ENCODE peak calls at places on chromosome 17, in six cellular contexts. One of them, this sample, is unnamed.

GRCh38 chr17:8150194-8151119 is 1.7 kb downstream of the PER1 start:
- DNase-seq in A549: no peak
- DNase-seq in sigmoid colon: peak
- DNase-seq in adrenal gland: peak
- DNase-seq in esophagus squamous epithelium: no peak
- DNase-seq in Peyer's patch: no peak
- DNase-seq in this sample: no peak

GRCh38 chr17:30954046-30954805 is 16.6 kb upstream of the RNF135 start:
- DNase-seq in A549: no peak
- DNase-seq in sigmoid colon: peak
- DNase-seq in adrenal gland: no peak
- DNase-seq in esophagus squamous epithelium: no peak
- DNase-seq in Peyer's patch: no peak
- DNase-seq in this sample: no peak

GRCh38 chr17:78130439-78131101 is at the start of gene TMC8:
- DNase-seq in A549: no peak
- DNase-seq in sigmoid colon: no peak
- DNase-seq in adrenal gland: no peak
- DNase-seq in esophagus squamous epithelium: no peak
- DNase-seq in Peyer's patch: peak
- DNase-seq in this sample: no peak

GRCh38 chr17:31900877-31901276 is 631 bp downstream of the UTP6 start:
- DNase-seq in A549: peak
- DNase-seq in sigmoid colon: no peak
- DNase-seq in adrenal gland: no peak
- DNase-seq in esophagus squamous epithelium: no peak
- DNase-seq in Peyer's patch: no peak
- DNase-seq in this sample: no peak

GRCh38 chr17:37490638-37491614 is 1.2 kb downstream of the DUSP14 start:
- DNase-seq in A549: peak
- DNase-seq in sigmoid colon: peak
- DNase-seq in adrenal gland: peak
- DNase-seq in esophagus squamous epithelium: no peak
- DNase-seq in Peyer's patch: no peak
- DNase-seq in this sample: peak

GRCh38 chr17:29590261-29590978 is 972 bp upstream of the GIT1 start:
- DNase-seq in A549: peak
- DNase-seq in sigmoid colon: peak
- DNase-seq in adrenal gland: peak
- DNase-seq in esophagus squamous epithelium: no peak
- DNase-seq in Peyer's patch: no peak
- DNase-seq in this sample: peak

GRCh38 chr17:76781056-76781982 is 43.4 kb downstream of the MFSD11 start:
- DNase-seq in A549: no peak
- DNase-seq in sigmoid colon: no peak
- DNase-seq in adrenal gland: no peak
- DNase-seq in esophagus squamous epithelium: no peak
- DNase-seq in Peyer's patch: no peak
- DNase-seq in this sample: no peak

GRCh38 chr17:74452841-74453661 is 13.4 kb upstream of the CD300A start:
- DNase-seq in A549: no peak
- DNase-seq in sigmoid colon: no peak
- DNase-seq in adrenal gland: no peak
- DNase-seq in esophagus squamous epithelium: no peak
- DNase-seq in Peyer's patch: no peak
- DNase-seq in this sample: no peak

GRCh38 chr17:4154201-4154600 is 11.2 kb downstream of the CYB5D2 start:
- DNase-seq in A549: no peak
- DNase-seq in sigmoid colon: no peak
- DNase-seq in adrenal gland: no peak
- DNase-seq in esophagus squamous epithelium: no peak
- DNase-seq in Peyer's patch: no peak
- DNase-seq in this sample: no peak

GRCh38 chr17:30035369-30035768 is 81.2 kb upstream of the NSRP1 start:
- DNase-seq in A549: no peak
- DNase-seq in sigmoid colon: no peak
- DNase-seq in adrenal gland: no peak
- DNase-seq in esophagus squamous epithelium: no peak
- DNase-seq in Peyer's patch: no peak
- DNase-seq in this sample: no peak

GRCh38 chr17:81365601-81366585 is 29.4 kb upstream of the BAHCC1 start:
- DNase-seq in A549: no peak
- DNase-seq in sigmoid colon: peak
- DNase-seq in adrenal gland: peak
- DNase-seq in esophagus squamous epithelium: no peak
- DNase-seq in Peyer's patch: peak
- DNase-seq in this sample: no peak

GRCh38 chr17:8837438-8838075 is 29.9 kb downstream of the PIK3R6 start:
- DNase-seq in A549: no peak
- DNase-seq in sigmoid colon: peak
- DNase-seq in adrenal gland: no peak
- DNase-seq in esophagus squamous epithelium: no peak
- DNase-seq in Peyer's patch: peak
- DNase-seq in this sample: no peak

GRCh38 chr17:49519781-49520180 is 24.7 kb downstream of the NGFR start:
- DNase-seq in A549: no peak
- DNase-seq in sigmoid colon: no peak
- DNase-seq in adrenal gland: no peak
- DNase-seq in esophagus squamous epithelium: no peak
- DNase-seq in Peyer's patch: peak
- DNase-seq in this sample: no peak

GRCh38 chr17:66345264-66345663 is 42.9 kb downstream of the PRKCA start:
- DNase-seq in A549: no peak
- DNase-seq in sigmoid colon: no peak
- DNase-seq in adrenal gland: no peak
- DNase-seq in esophagus squamous epithelium: no peak
- DNase-seq in Peyer's patch: no peak
- DNase-seq in this sample: no peak

GRCh38 chr17:74444406-74444805 is 12.5 kb downstream of the GPRC5C start:
- DNase-seq in A549: no peak
- DNase-seq in sigmoid colon: peak
- DNase-seq in adrenal gland: peak
- DNase-seq in esophagus squamous epithelium: no peak
- DNase-seq in Peyer's patch: peak
- DNase-seq in this sample: no peak

GRCh38 chr17:59423137-59423703 is 91.8 kb downstream of the YPEL2 start:
- DNase-seq in A549: peak
- DNase-seq in sigmoid colon: peak
- DNase-seq in adrenal gland: peak
- DNase-seq in esophagus squamous epithelium: no peak
- DNase-seq in Peyer's patch: no peak
- DNase-seq in this sample: peak

GRCh38 chr17:57375770-57376181 is 119.5 kb downstream of the MSI2 start:
- DNase-seq in A549: no peak
- DNase-seq in sigmoid colon: no peak
- DNase-seq in adrenal gland: no peak
- DNase-seq in esophagus squamous epithelium: no peak
- DNase-seq in Peyer's patch: no peak
- DNase-seq in this sample: no peak

GRCh38 chr17:67585077-67585602 is 132.6 kb upstream of the NOL11 start:
- DNase-seq in A549: no peak
- DNase-seq in sigmoid colon: no peak
- DNase-seq in adrenal gland: no peak
- DNase-seq in esophagus squamous epithelium: no peak
- DNase-seq in Peyer's patch: no peak
- DNase-seq in this sample: no peak

GRCh38 chr17:73591278-73592078 is 52.8 kb downstream of the SDK2 start:
- DNase-seq in A549: no peak
- DNase-seq in sigmoid colon: no peak
- DNase-seq in adrenal gland: no peak
- DNase-seq in esophagus squamous epithelium: no peak
- DNase-seq in Peyer's patch: peak
- DNase-seq in this sample: no peak

GRCh38 chr17:31508310-31509094 is 117.0 kb downstream of the RAB11FIP4 start:
- DNase-seq in A549: peak
- DNase-seq in sigmoid colon: no peak
- DNase-seq in adrenal gland: peak
- DNase-seq in esophagus squamous epithelium: no peak
- DNase-seq in Peyer's patch: peak
- DNase-seq in this sample: no peak

GRCh38 chr17:76734080-76734840 is 2.9 kb downstream of the SRSF2 start:
- DNase-seq in A549: no peak
- DNase-seq in sigmoid colon: no peak
- DNase-seq in adrenal gland: no peak
- DNase-seq in esophagus squamous epithelium: no peak
- DNase-seq in Peyer's patch: no peak
- DNase-seq in this sample: no peak

GRCh38 chr17:57604771-57605733 is 140.0 kb downstream of the CCDC182 start:
- DNase-seq in A549: no peak
- DNase-seq in sigmoid colon: peak
- DNase-seq in adrenal gland: peak
- DNase-seq in esophagus squamous epithelium: no peak
- DNase-seq in Peyer's patch: peak
- DNase-seq in this sample: no peak

GRCh38 chr17:65287040-65287439 is 149.9 kb downstream of the RGS9 start:
- DNase-seq in A549: no peak
- DNase-seq in sigmoid colon: no peak
- DNase-seq in adrenal gland: no peak
- DNase-seq in esophagus squamous epithelium: no peak
- DNase-seq in Peyer's patch: no peak
- DNase-seq in this sample: no peak

GRCh38 chr17:74922172-74922571 is 883 bp downstream of the USH1G start:
- DNase-seq in A549: no peak
- DNase-seq in sigmoid colon: no peak
- DNase-seq in adrenal gland: no peak
- DNase-seq in esophagus squamous epithelium: no peak
- DNase-seq in Peyer's patch: no peak
- DNase-seq in this sample: no peak

GRCh38 chr17:8475227-8475626 is 39.5 kb downstream of the NDEL1 start:
- DNase-seq in A549: no peak
- DNase-seq in sigmoid colon: no peak
- DNase-seq in adrenal gland: no peak
- DNase-seq in esophagus squamous epithelium: no peak
- DNase-seq in Peyer's patch: peak
- DNase-seq in this sample: no peak

GRCh38 chr17:29560306-29560705 is 6.5 kb downstream of the ABHD15 start:
- DNase-seq in A549: no peak
- DNase-seq in sigmoid colon: no peak
- DNase-seq in adrenal gland: no peak
- DNase-seq in esophagus squamous epithelium: no peak
- DNase-seq in Peyer's patch: peak
- DNase-seq in this sample: no peak

GRCh38 chr17:65688307-65688706 is 126.9 kb upstream of the AXIN2 start:
- DNase-seq in A549: no peak
- DNase-seq in sigmoid colon: no peak
- DNase-seq in adrenal gland: no peak
- DNase-seq in esophagus squamous epithelium: no peak
- DNase-seq in Peyer's patch: no peak
- DNase-seq in this sample: no peak

GRCh38 chr17:55418369-55419268 is 3.0 kb downstream of the MMD start:
- DNase-seq in A549: no peak
- DNase-seq in sigmoid colon: no peak
- DNase-seq in adrenal gland: no peak
- DNase-seq in esophagus squamous epithelium: no peak
- DNase-seq in Peyer's patch: no peak
- DNase-seq in this sample: no peak

GRCh38 chr17:55423535-55423934 is 1.9 kb upstream of the MMD start:
- DNase-seq in A549: no peak
- DNase-seq in sigmoid colon: no peak
- DNase-seq in adrenal gland: no peak
- DNase-seq in esophagus squamous epithelium: no peak
- DNase-seq in Peyer's patch: no peak
- DNase-seq in this sample: no peak

GRCh38 chr17:55420067-55420775 is 1.4 kb downstream of the MMD start:
- DNase-seq in A549: no peak
- DNase-seq in sigmoid colon: no peak
- DNase-seq in adrenal gland: no peak
- DNase-seq in esophagus squamous epithelium: no peak
- DNase-seq in Peyer's patch: peak
- DNase-seq in this sample: no peak

GRCh38 chr17:55420776-55421178 is 858 bp downstream of the MMD start:
- DNase-seq in A549: peak
- DNase-seq in sigmoid colon: peak
- DNase-seq in adrenal gland: peak
- DNase-seq in esophagus squamous epithelium: no peak
- DNase-seq in Peyer's patch: peak
- DNase-seq in this sample: no peak

GRCh38 chr17:55421179-55421934 is at the start of gene MMD:
- DNase-seq in A549: peak
- DNase-seq in sigmoid colon: peak
- DNase-seq in adrenal gland: peak
- DNase-seq in esophagus squamous epithelium: no peak
- DNase-seq in Peyer's patch: peak
- DNase-seq in this sample: peak
- TF ChIP-seq POLR2A in A549: peak
- TF ChIP-seq POLR2A in sigmoid colon: peak
- TF ChIP-seq POLR2A in adrenal gland: no peak
- TF ChIP-seq POLR2A in esophagus squamous epithelium: no peak
- TF ChIP-seq POLR2A in Peyer's patch: peak
- TF ChIP-seq POLR2A in this sample: no peak

DNA sequence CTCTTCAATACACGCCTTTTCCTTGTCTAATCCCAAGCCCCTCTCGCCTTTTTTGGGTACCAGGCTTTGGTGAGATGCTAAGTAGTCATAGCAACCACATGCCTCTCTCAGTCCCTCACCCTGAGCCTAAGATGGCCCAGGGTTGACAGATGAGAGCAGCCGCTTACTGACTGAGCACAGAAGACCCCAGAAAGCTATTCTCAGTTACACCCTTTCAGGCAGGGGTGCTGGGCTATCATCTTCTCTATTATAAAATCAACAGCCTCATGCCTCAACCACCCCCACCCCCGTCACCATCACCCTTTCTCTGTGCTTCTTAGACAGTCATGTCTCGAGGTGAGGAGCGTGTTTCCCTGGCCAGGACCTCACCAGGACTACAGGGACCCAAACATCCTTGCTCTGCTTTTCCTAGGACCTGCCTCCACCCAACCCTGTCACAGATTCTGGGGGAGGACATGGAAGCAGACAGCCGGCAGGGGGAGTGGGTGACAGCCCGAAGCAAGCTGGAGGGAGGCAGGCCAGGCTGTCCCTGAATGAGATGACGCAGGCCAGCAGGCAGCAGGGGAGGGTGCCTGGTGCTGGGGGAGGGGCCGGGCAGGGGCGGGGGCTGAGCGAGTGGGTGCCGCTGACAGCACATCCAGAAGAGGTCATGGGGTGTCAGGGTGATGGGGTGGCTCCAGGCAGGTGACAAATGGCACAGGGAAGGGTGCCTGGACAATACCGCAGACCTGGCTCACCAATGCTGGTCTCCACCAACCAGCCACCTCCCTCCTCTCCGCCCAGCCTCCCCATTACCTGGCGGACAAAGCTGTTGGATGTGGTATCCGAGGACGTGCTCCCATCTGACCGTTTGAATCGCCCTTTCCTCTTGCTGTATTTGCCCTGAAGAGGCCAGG is 3.1 kb downstream of the CACNB1 start:
- DNase-seq in A549: peak
- DNase-seq in sigmoid colon: peak
- DNase-seq in adrenal gland: peak
- DNase-seq in esophagus squamous epithelium: no peak
- DNase-seq in Peyer's patch: no peak
- DNase-seq in this sample: no peak
- TF ChIP-seq POLR2A in A549: no peak
- TF ChIP-seq POLR2A in sigmoid colon: no peak
- TF ChIP-seq POLR2A in adrenal gland: no peak
- TF ChIP-seq POLR2A in esophagus squamous epithelium: no peak
- TF ChIP-seq POLR2A in Peyer's patch: no peak
- TF ChIP-seq POLR2A in this sample: no peak

GRCh38 chr17:1491406-1492248 is 859 bp downstream of the MYO1C start:
- DNase-seq in A549: peak
- DNase-seq in sigmoid colon: peak
- DNase-seq in adrenal gland: peak
- DNase-seq in esophagus squamous epithelium: no peak
- DNase-seq in Peyer's patch: peak
- DNase-seq in this sample: peak
- TF ChIP-seq POLR2A in A549: peak
- TF ChIP-seq POLR2A in sigmoid colon: no peak
- TF ChIP-seq POLR2A in adrenal gland: no peak
- TF ChIP-seq POLR2A in esophagus squamous epithelium: no peak
- TF ChIP-seq POLR2A in Peyer's patch: no peak
- TF ChIP-seq POLR2A in this sample: no peak

GRCh38 chr17:39737761-39738567 is at the start of gene GRB7:
- DNase-seq in A549: peak
- DNase-seq in sigmoid colon: no peak
- DNase-seq in adrenal gland: no peak
- DNase-seq in esophagus squamous epithelium: no peak
- DNase-seq in Peyer's patch: peak
- DNase-seq in this sample: no peak
- TF ChIP-seq POLR2A in A549: no peak
- TF ChIP-seq POLR2A in sigmoid colon: peak
- TF ChIP-seq POLR2A in adrenal gland: no peak
- TF ChIP-seq POLR2A in esophagus squamous epithelium: no peak
- TF ChIP-seq POLR2A in Peyer's patch: peak
- TF ChIP-seq POLR2A in this sample: no peak

This sample was measured in H54.